ENCODE peak calls at places on chromosomes 11 and 22, in seven cellular contexts. U, H, J, V, Q, N and Z are unnamed samples.

GRCh38 chr22:40404251-40405177 is 34.1 kb downstream of the SGSM3 start:
- DNase-seq in J (no peak), Q (no peak), U (no peak), H (no peak), N (no peak), V (no peak), Z (no peak)

GRCh38 chr11:97460091-97460490 is 1070.3 kb downstream of the JRKL start:
- DNase-seq in Q (no peak), V (no peak), J (no peak), N (no peak), U (no peak), H (no peak), Z (no peak)

GRCh38 chr11:128604723-128605122 is 17.4 kb upstream of the ETS1 start:
- DNase-seq in V (no peak), J (no peak), Q (no peak), U (no peak), H (no peak), N (no peak), Z (no peak)

GRCh38 chr11:2160736-2161259 is at the start of gene INS:
- DNase-seq in J (no peak), V (no peak), H (no peak), N (no peak), Q (no peak), U (no peak), Z (no peak)

GRCh38 chr11:61571869-61572268 is 9.0 kb downstream of the SYT7 start:
- DNase-seq in J (no peak), Q (no peak), N (no peak), V (no peak), U (no peak), H (no peak), Z (no peak)

GRCh38 chr11:1935156-1936071 is 11.7 kb upstream of the MRPL23 start:
- DNase-seq in V (no peak), J (no peak), N (no peak), Q (no peak), H (no peak), U (no peak), Z (peak; percentile 43)

GRCh38 chr22:37996515-37997246 is 12.3 kb upstream of the SOX10 start:
- DNase-seq in U (no peak), Q (no peak), J (no peak), V (no peak), N (no peak), H (no peak), Z (no peak)

GRCh38 chr11:57459112-57460016 is 964 bp upstream of the RTN4RL2 start:
- DNase-seq in U (peak; percentile 17), H (peak; percentile 39), N (peak; percentile 42), Q (peak; percentile 24), J (no peak), V (peak; percentile 24), Z (peak; percentile 75)

GRCh38 chr22:19179472-19180048 is 1.0 kb upstream of the SLC25A1 start:
- DNase-seq in U (peak; percentile 85), N (peak; percentile 79), J (peak; percentile 72), H (peak; percentile 88), Q (peak; percentile 90), V (peak; percentile 86), Z (peak; percentile 73)

GRCh38 chr22:19180234-19180633 is 1.7 kb upstream of the SLC25A1 start:
- DNase-seq in H (no peak), V (no peak), Q (no peak), N (no peak), J (no peak), U (no peak), Z (no peak)

GRCh38 chr22:19178065-19178658 is 374 bp downstream of the SLC25A1 start:
- DNase-seq in N (peak; percentile 52), J (peak; percentile 55), U (peak; percentile 11), V (peak; percentile 51), Q (peak; percentile 46), H (no peak), Z (peak; percentile 73)

GRCh38 chr22:19177164-19178064 is 1.1 kb downstream of the SLC25A1 start:
- DNase-seq in H (no peak), U (no peak), J (no peak), V (no peak), N (peak; percentile 9), Q (no peak), Z (no peak)

GRCh38 chr22:19178659-19179471 is at the start of gene SLC25A1:
- DNase-seq in H (peak; percentile 91), J (peak; percentile 90), N (peak; percentile 95), Q (peak; percentile 91), V (peak; percentile 86), U (peak; percentile 80), Z (peak; percentile 95)
- H2AK5ac ChIP-seq in H (no peak within 1 kb of the TSS), J (peak within 1 kb of the TSS; percentile 71), N (peak within 1 kb of the TSS; percentile 80), Q (no peak within 1 kb of the TSS), V (no peak within 1 kb of the TSS), U (peak within 1 kb of the TSS; percentile 77), Z (no peak within 1 kb of the TSS)

DNA sequence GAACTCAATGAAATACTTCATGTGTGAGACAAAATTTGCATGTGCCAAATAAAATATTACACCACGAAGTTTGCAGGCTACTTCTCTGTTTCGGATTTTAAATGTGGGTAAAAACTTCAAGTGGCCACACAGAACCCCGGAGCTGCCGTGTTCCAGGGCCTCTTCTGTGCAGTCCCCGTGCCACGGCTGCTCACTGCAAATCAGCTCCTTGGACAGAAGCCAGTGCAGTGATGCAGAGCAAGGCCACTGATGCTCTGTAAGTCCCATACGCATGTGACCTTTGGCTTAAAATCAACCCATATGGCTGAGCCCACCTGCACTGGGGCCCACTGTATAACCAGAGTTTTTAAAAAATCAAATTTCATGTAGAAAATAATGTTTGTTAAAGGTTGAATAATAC is 1309.4 kb downstream of the TBC1D22A start:
- DNase-seq in V (no peak), N (no peak), H (no peak), U (no peak), J (no peak), Q (no peak), Z (no peak)
- H2AK5ac ChIP-seq in V (no peak overlapping the region), N (no peak overlapping the region), H (no peak overlapping the region), U (no peak overlapping the region), J (no peak overlapping the region), Q (no peak overlapping the region), Z (no peak overlapping the region)

DNA sequence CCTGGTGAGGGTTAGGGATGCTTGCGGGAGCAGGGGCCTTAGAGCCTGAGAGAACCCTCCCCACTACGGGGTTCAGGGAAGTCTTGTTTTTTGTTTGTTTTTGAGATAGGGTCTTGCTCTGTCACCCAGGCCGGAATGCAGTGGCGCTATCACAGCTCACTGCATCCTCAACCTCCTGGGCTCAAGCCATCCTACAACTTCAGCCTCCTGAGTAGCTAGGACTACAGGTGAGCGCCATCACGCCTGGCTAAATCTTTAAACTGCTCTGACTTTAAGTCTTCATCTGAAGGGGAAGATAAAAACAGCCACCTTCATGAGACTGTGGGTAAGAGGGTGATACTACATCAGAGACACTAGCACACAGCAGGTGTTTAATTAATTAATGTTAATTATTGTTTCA is 28.5 kb downstream of the SERPIND1 start:
- DNase-seq in J (no peak), N (no peak), V (no peak), U (no peak), Q (no peak), H (no peak), Z (no peak)
- H2AK5ac ChIP-seq in J (no peak overlapping the region), N (no peak overlapping the region), V (no peak overlapping the region), U (no peak overlapping the region), Q (no peak overlapping the region), H (no peak overlapping the region), Z (no peak overlapping the region)

GRCh38 chr11:72030428-72031045 is 31.8 kb downstream of the IL18BP start:
- DNase-seq in Q (no peak), V (no peak), U (no peak), J (no peak), N (no peak), H (no peak), Z (no peak)
- H2AK5ac ChIP-seq in Q (no peak overlapping the region), V (no peak overlapping the region), U (no peak overlapping the region), J (no peak overlapping the region), N (no peak overlapping the region), H (no peak overlapping the region), Z (no peak overlapping the region)

DNA sequence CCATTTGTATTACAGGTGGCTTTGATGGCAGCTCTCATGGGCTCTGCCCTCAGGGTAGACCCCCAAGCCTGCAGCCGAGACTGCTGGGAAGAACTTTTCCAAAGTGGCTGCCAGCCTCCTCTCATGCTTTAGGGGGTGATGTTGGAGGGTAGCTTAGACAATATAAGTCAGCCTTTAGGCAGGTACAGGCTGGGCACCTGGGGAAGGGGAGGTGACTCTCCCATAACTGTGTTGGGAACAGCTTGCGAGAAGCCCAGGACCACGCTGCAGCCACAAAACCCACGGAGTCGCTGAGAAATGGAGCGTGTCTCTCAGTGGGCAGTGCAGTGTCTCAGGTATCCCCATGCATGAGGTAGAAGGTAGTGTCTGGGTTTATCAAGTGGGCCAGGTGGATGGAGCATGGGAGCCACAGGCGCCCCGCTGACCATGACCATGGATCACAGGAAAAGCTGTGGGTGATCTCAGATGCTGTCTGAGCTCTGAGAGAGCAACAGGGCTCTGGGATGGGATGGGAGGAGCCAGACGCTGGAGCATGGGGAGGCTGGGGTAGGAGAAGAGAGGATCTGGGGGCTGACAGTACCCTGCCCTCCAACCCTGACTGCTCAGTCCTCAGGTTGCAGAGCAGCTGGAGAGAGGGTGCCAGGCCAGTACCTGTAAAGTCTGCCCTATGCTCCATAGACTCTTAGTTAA is 115.2 kb downstream of the FEZ1 start:
- DNase-seq in U (no peak), H (no peak), Q (no peak), N (no peak), V (no peak), J (no peak), Z (no peak)
- H2AK5ac ChIP-seq in U (peak overlapping the region; percentile 8), H (no peak overlapping the region), Q (no peak overlapping the region), N (no peak overlapping the region), V (no peak overlapping the region), J (peak overlapping the region; percentile 72), Z (peak overlapping the region; percentile 69)

DNA sequence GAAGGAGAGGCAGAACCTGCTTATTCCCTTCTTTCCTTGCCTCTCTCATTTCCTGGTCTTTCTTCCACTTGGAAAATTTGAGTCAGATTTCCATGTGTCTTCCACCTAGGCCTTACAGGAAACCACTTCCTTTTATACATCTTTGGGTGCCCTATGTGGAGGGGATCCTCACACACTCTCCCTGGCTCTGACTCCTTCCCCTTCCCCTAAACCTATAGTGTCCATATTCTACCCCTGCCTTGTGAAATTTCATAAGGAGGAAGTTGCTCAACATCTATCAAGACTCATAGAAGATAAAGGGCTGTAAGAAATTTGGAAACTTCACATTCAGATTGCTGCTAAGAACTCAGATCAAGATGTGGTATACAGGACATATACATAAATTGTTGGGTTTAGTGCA is 20.4 kb downstream of the TUG1 start:
- DNase-seq in Q (no peak), J (no peak), H (no peak), N (no peak), U (no peak), V (no peak), Z (no peak)
- H2AK5ac ChIP-seq in Q (no peak overlapping the region), J (no peak overlapping the region), H (no peak overlapping the region), N (no peak overlapping the region), U (no peak overlapping the region), V (no peak overlapping the region), Z (no peak overlapping the region)

GRCh38 chr11:67671211-67671520 is 3.3 kb downstream of the ALDH3B2 start:
- DNase-seq in H (no peak), N (peak; percentile 39), J (no peak), U (no peak), V (no peak), Q (no peak), Z (no peak)

GRCh38 chr11:67673358-67673757 is 1.1 kb downstream of the ALDH3B2 start:
- DNase-seq in V (no peak), N (no peak), Q (no peak), U (no peak), J (no peak), H (no peak), Z (no peak)

GRCh38 chr11:67675058-67675747 is 780 bp upstream of the ALDH3B2 start:
- DNase-seq in H (no peak), J (no peak), U (no peak), Q (no peak), V (no peak), N (peak; percentile 37), Z (no peak)

GRCh38 chr11:67673902-67674301 is 521 bp downstream of the ALDH3B2 start:
- DNase-seq in J (no peak), V (no peak), N (no peak), U (no peak), H (no peak), Q (no peak), Z (no peak)

GRCh38 chr11:67674442-67674871 is at the start of gene ALDH3B2:
- DNase-seq in H (no peak), V (no peak), J (no peak), N (peak; percentile 90), Q (peak; percentile 72), U (no peak), Z (no peak)
- H2AK5ac ChIP-seq in H (no peak within 1 kb of the TSS), V (no peak within 1 kb of the TSS), J (peak within 1 kb of the TSS; percentile 75), N (peak within 1 kb of the TSS; percentile 93), Q (no peak within 1 kb of the TSS), U (no peak within 1 kb of the TSS), Z (no peak within 1 kb of the TSS)